ENCODE peak calls at places on chromosomes 1 and 21, in seven cellular contexts. A is glutamatergic neuron, V is WERI-Rb-1, G is IMR-90, H is left ventricle myocardium inferior, F is psoas muscle, W is Peyer's patch. Z is an unnamed sample.

GRCh38 chr1:89723863-89724262 is 90.9 kb downstream of the LRRC8C start:
- DNase-seq in A (no peak), V (no peak), G (peak), H (peak), F (peak), W (no peak), Z (no peak)

GRCh38 chr1:186187601-186188000 is 187.5 kb downstream of the TPR start:
- DNase-seq in A (no peak), V (no peak), G (no peak), H (no peak), F (no peak), W (no peak), Z (no peak)

GRCh38 chr1:52111492-52111891 is 30.4 kb upstream of the ZFYVE9 start:
- DNase-seq in A (no peak), V (no peak), G (no peak), H (no peak), F (no peak), W (no peak), Z (no peak)

GRCh38 chr21:41545500-41546359 is 37.8 kb upstream of the TMPRSS2 start:
- DNase-seq in A (no peak), V (no peak), G (no peak), H (no peak), F (no peak), W (no peak), Z (no peak)

GRCh38 chr1:37948160-37948559 is 1.3 kb upstream of the INPP5B start:
- DNase-seq in A (no peak), V (no peak), G (no peak), H (no peak), F (no peak), W (no peak), Z (no peak)

GRCh38 chr21:34812510-34813265 is 143.9 kb downstream of the CLIC6 start:
- DNase-seq in A (no peak), V (no peak), G (peak), H (no peak), F (no peak), W (no peak), Z (no peak)

GRCh38 chr1:115332813-115333608 is 5.0 kb downstream of the NGF start:
- DNase-seq in A (no peak), V (no peak), G (peak), H (no peak), F (peak), W (no peak), Z (no peak)

GRCh38 chr1:2135425-2135824 is 59.1 kb downstream of the FAAP20 start:
- DNase-seq in A (no peak), V (no peak), G (peak), H (peak), F (peak), W (peak), Z (peak)

GRCh38 chr1:93345633-93346471 is at the start of gene DR1:
- DNase-seq in A (peak), V (peak), G (peak), H (peak), F (peak), W (peak), Z (peak)

GRCh38 chr1:16606106-16606505 is 7.3 kb downstream of the NBPF1 start:
- DNase-seq in A (no peak), V (no peak), G (no peak), H (no peak), F (no peak), W (no peak), Z (peak)

GRCh38 chr1:205122489-205122882 is 708 bp upstream of the RBBP5 start:
- DNase-seq in A (no peak), V (no peak), G (no peak), H (no peak), F (no peak), W (no peak), Z (no peak)

DNA sequence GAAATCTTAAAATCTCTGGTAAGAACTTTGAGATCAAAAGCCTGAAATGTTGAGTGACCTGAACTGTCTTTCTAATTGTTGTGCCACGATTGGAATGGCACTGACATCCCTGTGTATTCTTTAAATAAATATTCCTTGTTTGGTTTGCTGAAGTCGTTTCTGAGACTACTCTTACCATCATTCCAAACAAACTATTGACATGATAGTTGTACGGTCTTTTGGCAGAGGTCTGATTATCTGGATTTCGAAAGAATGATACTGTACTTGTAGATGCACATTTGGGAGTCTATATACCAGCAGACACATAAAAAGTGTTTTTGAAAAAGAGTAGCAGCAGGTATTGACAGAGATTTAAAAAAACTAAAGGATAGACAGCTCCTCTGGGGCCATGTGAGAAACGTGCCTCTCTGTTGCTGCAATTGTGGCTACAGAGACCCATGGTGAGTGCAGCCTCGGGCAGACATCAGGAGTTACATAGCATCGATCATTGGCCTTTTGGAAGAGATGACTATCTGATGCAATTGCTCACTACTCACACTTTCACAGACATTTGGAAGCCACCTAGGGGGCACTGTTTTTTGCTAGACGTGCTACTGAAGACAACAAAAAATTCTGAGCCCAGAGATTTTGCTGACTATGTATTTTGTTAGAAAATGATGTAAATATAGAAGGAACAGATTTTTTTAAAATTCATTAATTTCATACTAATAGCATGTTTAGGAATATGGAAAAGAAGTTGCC is 464.5 kb downstream of the KCNT2 start:
- DNase-seq in A (no peak), V (no peak), G (no peak), H (no peak), F (no peak), W (no peak), Z (no peak)
- TF ChIP-seq CTCF in A (peak), V (peak), G (peak), H (no peak), F (no peak), W (no peak), Z (peak)

GRCh38 chr1:53172751-53173498 is 23.7 kb upstream of the CPT2 start:
- DNase-seq in A (peak), V (peak), G (no peak), H (no peak), F (no peak), W (peak), Z (no peak)
- TF ChIP-seq CTCF in A (no peak), V (peak), G (peak), H (peak), F (peak), W (no peak), Z (peak)

DNA sequence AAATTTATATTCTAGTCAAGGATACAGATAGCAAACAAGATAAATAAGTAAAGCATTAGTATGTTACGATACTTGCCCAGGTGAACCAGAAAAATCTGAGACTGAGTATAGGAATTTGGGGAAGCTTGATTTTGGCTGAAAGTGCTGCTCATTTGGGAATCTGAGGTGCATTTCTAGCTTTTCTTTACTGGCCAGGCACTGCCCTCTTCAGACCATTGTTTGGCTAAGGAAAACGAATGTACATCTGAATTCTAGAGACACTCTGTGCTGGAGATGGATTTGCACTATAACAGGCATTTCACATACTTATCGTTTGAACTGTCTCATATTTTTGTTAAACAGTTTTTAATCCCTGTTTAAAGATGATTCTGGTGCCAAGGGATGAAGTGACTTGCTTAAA is 23.4 kb downstream of the ARID1A start:
- DNase-seq in A (no peak), V (no peak), G (no peak), H (no peak), F (no peak), W (no peak), Z (no peak)
- TF ChIP-seq CTCF in A (no peak), V (no peak), G (peak), H (no peak), F (no peak), W (no peak), Z (no peak)

GRCh38 chr1:25904942-25905679 is 1.1 kb downstream of the STMN1 start:
- DNase-seq in A (peak), V (peak), G (peak), H (peak), F (peak), W (peak), Z (peak)
- TF ChIP-seq CTCF in A (no peak), V (no peak), G (no peak), H (peak), F (no peak), W (no peak), Z (peak)

GRCh38 chr1:30783244-30783915 is 25.8 kb upstream of the LAPTM5 start:
- DNase-seq in A (no peak), V (no peak), G (no peak), H (peak), F (peak), W (peak), Z (no peak)

GRCh38 chr1:30780409-30780808 is 22.8 kb upstream of the LAPTM5 start:
- DNase-seq in A (no peak), V (no peak), G (no peak), H (no peak), F (no peak), W (no peak), Z (no peak)

GRCh38 chr1:30781906-30782305 is 24.3 kb upstream of the LAPTM5 start:
- DNase-seq in A (no peak), V (no peak), G (no peak), H (no peak), F (no peak), W (no peak), Z (no peak)

GRCh38 chr1:30785181-30785580 is 27.6 kb upstream of the LAPTM5 start:
- DNase-seq in A (no peak), V (no peak), G (no peak), H (no peak), F (no peak), W (no peak), Z (no peak)

DNA sequence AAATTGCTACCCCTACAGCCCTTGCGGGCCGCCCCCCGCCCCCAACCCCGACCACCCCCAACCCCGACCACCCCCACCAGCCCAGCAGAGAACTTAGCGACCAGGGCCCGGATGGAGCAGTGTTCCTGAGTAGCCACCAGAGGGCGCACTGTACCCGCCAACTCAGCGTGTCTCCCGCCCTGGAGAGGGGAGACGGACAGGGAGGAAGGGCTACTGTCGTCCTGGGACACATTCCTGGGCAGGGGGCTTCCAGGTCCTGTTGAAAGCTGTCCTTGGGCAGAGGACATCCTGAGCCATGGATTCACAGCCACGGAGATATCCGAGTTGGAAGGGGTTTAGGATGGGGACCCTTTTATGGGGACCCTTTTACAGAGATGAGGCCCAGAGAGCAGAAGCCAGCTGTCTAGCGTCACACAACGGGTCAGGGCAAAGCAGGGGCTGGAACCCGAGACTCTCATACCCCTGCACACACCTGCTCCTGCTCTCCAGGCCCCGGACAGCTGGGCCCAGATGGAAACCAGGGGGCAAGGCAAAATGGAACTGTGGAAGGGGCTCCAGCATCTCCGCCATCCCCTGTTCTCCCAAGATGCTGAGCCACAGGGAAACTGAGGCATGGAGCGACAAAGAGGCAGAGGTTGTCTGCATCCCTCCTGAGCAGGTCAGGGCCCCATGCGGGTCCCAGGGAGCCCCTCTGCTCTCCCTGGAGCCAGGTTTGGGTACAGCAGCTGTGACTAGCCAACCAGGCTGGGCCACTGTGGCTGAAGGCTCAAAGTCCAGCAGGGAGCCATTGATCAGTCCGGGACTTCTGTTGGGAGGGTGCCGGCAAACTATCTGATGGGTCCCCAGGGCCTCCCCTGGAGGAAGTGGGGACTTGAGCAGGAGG is 25.0 kb upstream of the LAPTM5 start:
- DNase-seq in A (peak), V (peak), G (peak), H (peak), F (peak), W (peak), Z (peak)
- TF ChIP-seq CTCF in A (peak), V (peak), G (peak), H (peak), F (peak), W (peak), Z (peak)

DNA sequence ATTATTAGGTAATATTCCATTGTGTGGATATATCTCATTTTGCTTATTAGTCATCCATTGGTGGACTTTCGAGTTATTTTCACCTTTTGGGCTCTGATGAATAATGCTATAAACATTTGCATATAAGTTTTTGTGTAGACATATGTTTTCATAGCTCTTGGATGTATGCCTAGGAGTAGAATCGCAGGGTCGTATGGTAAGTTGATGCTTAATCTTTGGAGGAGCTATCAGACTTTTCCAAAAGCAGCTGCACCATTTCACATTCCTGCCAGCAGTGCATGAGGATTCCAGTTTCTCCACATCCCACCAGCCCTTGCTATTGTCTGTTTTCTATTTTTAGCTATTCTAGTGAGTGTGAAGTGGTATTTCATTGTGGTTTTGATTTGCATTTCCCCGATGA is 120.3 kb upstream of the TMEM51 start:
- DNase-seq in A (no peak), V (no peak), G (peak), H (no peak), F (no peak), W (no peak), Z (no peak)
- TF ChIP-seq CTCF in A (no peak), V (no peak), G (peak), H (no peak), F (no peak), W (no peak), Z (peak)

DNA sequence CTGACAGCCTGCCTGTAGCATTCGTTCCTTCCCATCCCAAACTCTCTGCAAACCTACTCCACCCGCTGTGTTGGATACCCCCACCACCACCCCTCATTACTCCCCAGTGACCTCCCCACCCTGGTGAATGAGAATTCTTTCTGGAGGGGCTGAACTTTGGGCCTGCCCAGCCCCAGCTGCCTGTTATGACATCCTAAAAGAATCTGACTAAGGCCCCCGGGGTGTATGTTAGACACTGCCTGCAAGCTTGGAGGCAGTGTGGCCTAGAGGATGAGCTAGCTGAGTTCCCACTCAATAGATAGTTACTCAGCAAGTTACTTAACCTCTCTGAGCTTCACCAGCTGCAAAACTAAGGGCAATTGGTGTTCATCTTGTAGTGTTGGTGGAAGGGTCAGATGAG is 110.2 kb upstream of the FGGY start:
- DNase-seq in A (no peak), V (no peak), G (peak), H (no peak), F (peak), W (no peak), Z (no peak)
- TF ChIP-seq CTCF in A (no peak), V (no peak), G (no peak), H (no peak), F (no peak), W (no peak), Z (no peak)